ENCODE peak calls at places on chromosomes 11 and 22, in four cellular contexts. J, V, W and G are unnamed samples.
A peak's percentile ranks its signal among the peaks of the same experiment; 100 is the strongest.

GRCh38 chr22:46025225-46025972 is 48.4 kb upstream of the WNT7B start:
- DNase-seq in W (no peak), J (no peak), V (no peak), G (no peak)

GRCh38 chr11:119550330-119550729 is 127.4 kb upstream of the THY1 start:
- DNase-seq in J (no peak), V (no peak), W (no peak), G (no peak)

GRCh38 chr11:84014539-84014938 is 728.4 kb upstream of the CCDC90B start:
- DNase-seq in J (no peak), W (no peak), V (no peak), G (no peak)

GRCh38 chr11:94077568-94078293 is 50.9 kb upstream of the PANX1 start:
- DNase-seq in W (no peak), V (no peak), J (no peak), G (no peak)

GRCh38 chr11:17389205-17389956 is 922 bp upstream of the KCNJ11 start:
- DNase-seq in V (peak; percentile 76), J (peak; percentile 14), W (peak; percentile 37), G (peak; percentile 50)

GRCh38 chr11:18705651-18706281 is 7.2 kb downstream of the TMEM86A start:
- DNase-seq in W (no peak), V (no peak), J (no peak), G (no peak)

GRCh38 chr11:95140397-95141030 is 50.9 kb downstream of the ENDOD1 start:
- DNase-seq in V (no peak), J (no peak), W (no peak), G (no peak)

GRCh38 chr11:18455686-18456372 is at the start of gene LDHAL6A:
- DNase-seq in V (no peak), J (no peak), W (no peak), G (no peak)

GRCh38 chr22:45577746-45578523 is 75.3 kb downstream of the FBLN1 start:
- DNase-seq in J (peak; percentile 74), W (peak; percentile 88), V (peak; percentile 64), G (peak; percentile 26)

GRCh38 chr11:134236834-134237556 is 12.5 kb downstream of the VPS26B start:
- DNase-seq in V (no peak), W (no peak), J (no peak), G (no peak)

GRCh38 chr11:18012314-18012905 is 437 bp downstream of the SERGEF start:
- DNase-seq in J (no peak), W (no peak), V (no peak), G (no peak)

GRCh38 chr22:29254283-29254653 is 13.5 kb downstream of the RHBDD3 start:
- DNase-seq in J (no peak), V (no peak), W (no peak), G (no peak)

GRCh38 chr11:62579252-62579651 is 5.6 kb upstream of the EEF1G start:
- DNase-seq in V (no peak), J (no peak), W (no peak), G (no peak)

GRCh38 chr11:46826310-46827044 is 19.6 kb downstream of the CKAP5 start:
- DNase-seq in J (peak; percentile 73), W (no peak), V (peak; percentile 60), G (no peak)

GRCh38 chr11:45461514-45461913 is 175.4 kb upstream of the SYT13 start:
- DNase-seq in V (no peak), J (no peak), W (no peak), G (no peak)

GRCh38 chr11:11441516-11441915 is 88.5 kb upstream of the CSNK2A3 start:
- DNase-seq in W (no peak), V (no peak), J (no peak), G (no peak)

GRCh38 chr11:83521647-83522596 is 235.8 kb upstream of the CCDC90B start:
- DNase-seq in W (peak; percentile 27), J (peak; percentile 10), V (no peak), G (peak; percentile 58)

GRCh38 chr11:126766425-126766824 is 234.1 kb downstream of the KIRREL3 start:
- DNase-seq in W (no peak), V (no peak), J (no peak), G (no peak)

GRCh38 chr11:93216511-93217121 is 18.8 kb upstream of the SLC36A4 start:
- DNase-seq in W (no peak), J (no peak), V (no peak), G (no peak)

GRCh38 chr11:133905677-133906156 is 51.1 kb downstream of the IGSF9B start:
- DNase-seq in W (no peak), V (no peak), J (no peak), G (no peak)

GRCh38 chr11:78061088-78061920 is 2.4 kb upstream of the THRSP start:
- DNase-seq in W (no peak), J (peak; percentile 17), V (no peak), G (peak; percentile 9)

GRCh38 chr11:91194551-91194950 is 971.7 kb upstream of the CHORDC1 start:
- DNase-seq in J (no peak), V (no peak), W (no peak), G (no peak)

GRCh38 chr22:18075101-18075730 is 2.6 kb upstream of the PEX26 start:
- DNase-seq in W (no peak), J (no peak), V (no peak), G (no peak)

GRCh38 chr11:90635145-90635544 is 412.3 kb upstream of the CHORDC1 start:
- DNase-seq in J (no peak), V (no peak), W (no peak), G (peak; percentile 25)

GRCh38 chr22:36332623-36333331 is 55.0 kb downstream of the MYH9 start:
- DNase-seq in V (peak; percentile 49), J (peak; percentile 74), W (no peak), G (no peak)